ENCODE peak calls at places on chromosomes 2 and 18, in seven cellular contexts. One of them, this sample, is unnamed.

GRCh38 chr2:10223932-10224720 is 78.6 kb upstream of the HPCAL1 start:
- DNase-seq in activated naive CD8-positive, alpha-beta T cell treated with anti-CD3 and anti-CD28 coated beads, Interleukin-2, amount 50 U/mL, for 24 hours: no peak
- DNase-seq in HEK293T: no peak
- DNase-seq in nephron progenitor cell: no peak
- DNase-seq in NCI-H1930: no peak
- DNase-seq in AG08395: no peak
- DNase-seq in SW 1271: no peak
- DNase-seq in this sample: no peak

GRCh38 chr2:197958592-197958991 is 154.2 kb downstream of the PLCL1 start:
- DNase-seq in AG08395: no peak
- DNase-seq in HEK293T: no peak
- DNase-seq in activated naive CD8-positive, alpha-beta T cell treated with anti-CD3 and anti-CD28 coated beads, Interleukin-2, amount 50 U/mL, for 24 hours: no peak
- DNase-seq in NCI-H1930: no peak
- DNase-seq in nephron progenitor cell: no peak
- DNase-seq in SW 1271: no peak
- DNase-seq in this sample: no peak

GRCh38 chr18:74832381-74832780 is 234.7 kb downstream of the ZNF407 start:
- DNase-seq in AG08395: no peak
- DNase-seq in nephron progenitor cell: no peak
- DNase-seq in HEK293T: no peak
- DNase-seq in SW 1271: no peak
- DNase-seq in activated naive CD8-positive, alpha-beta T cell treated with anti-CD3 and anti-CD28 coated beads, Interleukin-2, amount 50 U/mL, for 24 hours: no peak
- DNase-seq in NCI-H1930: no peak
- DNase-seq in this sample: no peak

GRCh38 chr2:25305197-25305596 is 36.5 kb downstream of the DNMT3A start:
- DNase-seq in nephron progenitor cell: no peak
- DNase-seq in HEK293T: no peak
- DNase-seq in NCI-H1930: no peak
- DNase-seq in activated naive CD8-positive, alpha-beta T cell treated with anti-CD3 and anti-CD28 coated beads, Interleukin-2, amount 50 U/mL, for 24 hours: no peak
- DNase-seq in SW 1271: no peak
- DNase-seq in AG08395: no peak
- DNase-seq in this sample: no peak

GRCh38 chr18:8413189-8413588 is 196.0 kb upstream of the RAB12 start:
- DNase-seq in NCI-H1930: no peak
- DNase-seq in AG08395: no peak
- DNase-seq in activated naive CD8-positive, alpha-beta T cell treated with anti-CD3 and anti-CD28 coated beads, Interleukin-2, amount 50 U/mL, for 24 hours: no peak
- DNase-seq in SW 1271: no peak
- DNase-seq in HEK293T: no peak
- DNase-seq in nephron progenitor cell: no peak
- DNase-seq in this sample: no peak

GRCh38 chr2:3127279-3127690 is 250.3 kb downstream of the EIPR1 start:
- DNase-seq in nephron progenitor cell: no peak
- DNase-seq in AG08395: no peak
- DNase-seq in NCI-H1930: no peak
- DNase-seq in SW 1271: no peak
- DNase-seq in HEK293T: no peak
- DNase-seq in activated naive CD8-positive, alpha-beta T cell treated with anti-CD3 and anti-CD28 coated beads, Interleukin-2, amount 50 U/mL, for 24 hours: no peak
- DNase-seq in this sample: no peak

GRCh38 chr2:112182581-112183034 is 44.4 kb downstream of the FBLN7 start:
- DNase-seq in nephron progenitor cell: no peak
- DNase-seq in SW 1271: no peak
- DNase-seq in activated naive CD8-positive, alpha-beta T cell treated with anti-CD3 and anti-CD28 coated beads, Interleukin-2, amount 50 U/mL, for 24 hours: peak
- DNase-seq in NCI-H1930: no peak
- DNase-seq in AG08395: no peak
- DNase-seq in HEK293T: no peak
- DNase-seq in this sample: no peak

GRCh38 chr2:119338826-119339561 is 27.6 kb downstream of the C2orf76 start:
- DNase-seq in activated naive CD8-positive, alpha-beta T cell treated with anti-CD3 and anti-CD28 coated beads, Interleukin-2, amount 50 U/mL, for 24 hours: peak
- DNase-seq in HEK293T: no peak
- DNase-seq in nephron progenitor cell: no peak
- DNase-seq in NCI-H1930: no peak
- DNase-seq in SW 1271: no peak
- DNase-seq in AG08395: no peak
- DNase-seq in this sample: no peak

GRCh38 chr2:191369034-191369433 is 123.8 kb downstream of the MYO1B start:
- DNase-seq in NCI-H1930: no peak
- DNase-seq in SW 1271: no peak
- DNase-seq in activated naive CD8-positive, alpha-beta T cell treated with anti-CD3 and anti-CD28 coated beads, Interleukin-2, amount 50 U/mL, for 24 hours: no peak
- DNase-seq in HEK293T: no peak
- DNase-seq in nephron progenitor cell: no peak
- DNase-seq in AG08395: no peak
- DNase-seq in this sample: no peak

GRCh38 chr2:38128653-38129052 is 52.7 kb upstream of the CYP1B1 start:
- DNase-seq in SW 1271: no peak
- DNase-seq in HEK293T: no peak
- DNase-seq in NCI-H1930: no peak
- DNase-seq in nephron progenitor cell: no peak
- DNase-seq in activated naive CD8-positive, alpha-beta T cell treated with anti-CD3 and anti-CD28 coated beads, Interleukin-2, amount 50 U/mL, for 24 hours: no peak
- DNase-seq in AG08395: no peak
- DNase-seq in this sample: no peak

GRCh38 chr2:1884933-1885580 is 140.7 kb upstream of the PXDN start:
- DNase-seq in HEK293T: no peak
- DNase-seq in nephron progenitor cell: no peak
- DNase-seq in AG08395: no peak
- DNase-seq in SW 1271: no peak
- DNase-seq in activated naive CD8-positive, alpha-beta T cell treated with anti-CD3 and anti-CD28 coated beads, Interleukin-2, amount 50 U/mL, for 24 hours: no peak
- DNase-seq in NCI-H1930: no peak
- DNase-seq in this sample: peak

GRCh38 chr2:228786932-228787331 is 484.2 kb downstream of the PID1 start:
- DNase-seq in nephron progenitor cell: no peak
- DNase-seq in activated naive CD8-positive, alpha-beta T cell treated with anti-CD3 and anti-CD28 coated beads, Interleukin-2, amount 50 U/mL, for 24 hours: no peak
- DNase-seq in HEK293T: no peak
- DNase-seq in AG08395: no peak
- DNase-seq in NCI-H1930: no peak
- DNase-seq in SW 1271: no peak
- DNase-seq in this sample: no peak

GRCh38 chr2:27954771-27955384 is 64.3 kb downstream of the BABAM2 start:
- DNase-seq in AG08395: peak
- DNase-seq in activated naive CD8-positive, alpha-beta T cell treated with anti-CD3 and anti-CD28 coated beads, Interleukin-2, amount 50 U/mL, for 24 hours: peak
- DNase-seq in NCI-H1930: no peak
- DNase-seq in nephron progenitor cell: no peak
- DNase-seq in SW 1271: peak
- DNase-seq in HEK293T: no peak
- DNase-seq in this sample: peak

GRCh38 chr2:102771114-102771513 is 9.3 kb downstream of the TMEM182 start:
- DNase-seq in HEK293T: no peak
- DNase-seq in nephron progenitor cell: no peak
- DNase-seq in NCI-H1930: no peak
- DNase-seq in AG08395: no peak
- DNase-seq in activated naive CD8-positive, alpha-beta T cell treated with anti-CD3 and anti-CD28 coated beads, Interleukin-2, amount 50 U/mL, for 24 hours: no peak
- DNase-seq in SW 1271: no peak
- DNase-seq in this sample: no peak

GRCh38 chr18:70491734-70492348 is 203.0 kb downstream of the SOCS6 start:
- DNase-seq in AG08395: peak
- DNase-seq in NCI-H1930: peak
- DNase-seq in HEK293T: peak
- DNase-seq in activated naive CD8-positive, alpha-beta T cell treated with anti-CD3 and anti-CD28 coated beads, Interleukin-2, amount 50 U/mL, for 24 hours: peak
- DNase-seq in nephron progenitor cell: peak
- DNase-seq in SW 1271: no peak
- DNase-seq in this sample: no peak

GRCh38 chr18:8776544-8776943 is 71.2 kb downstream of the MTCL1 start:
- DNase-seq in AG08395: no peak
- DNase-seq in nephron progenitor cell: no peak
- DNase-seq in activated naive CD8-positive, alpha-beta T cell treated with anti-CD3 and anti-CD28 coated beads, Interleukin-2, amount 50 U/mL, for 24 hours: no peak
- DNase-seq in NCI-H1930: no peak
- DNase-seq in HEK293T: no peak
- DNase-seq in SW 1271: no peak
- DNase-seq in this sample: no peak

GRCh38 chr2:126839711-126840110 is 59.0 kb upstream of the TEX51 start:
- DNase-seq in HEK293T: no peak
- DNase-seq in activated naive CD8-positive, alpha-beta T cell treated with anti-CD3 and anti-CD28 coated beads, Interleukin-2, amount 50 U/mL, for 24 hours: no peak
- DNase-seq in nephron progenitor cell: no peak
- DNase-seq in SW 1271: no peak
- DNase-seq in NCI-H1930: no peak
- DNase-seq in AG08395: no peak
- DNase-seq in this sample: no peak

GRCh38 chr2:240435457-240435954 is at the start of gene GPC1:
- DNase-seq in NCI-H1930: peak
- DNase-seq in HEK293T: peak
- DNase-seq in AG08395: peak
- DNase-seq in SW 1271: peak
- DNase-seq in activated naive CD8-positive, alpha-beta T cell treated with anti-CD3 and anti-CD28 coated beads, Interleukin-2, amount 50 U/mL, for 24 hours: peak
- DNase-seq in nephron progenitor cell: peak
- DNase-seq in this sample: no peak

GRCh38 chr2:7930800-7931635 is 750.8 kb upstream of the ID2 start:
- DNase-seq in nephron progenitor cell: no peak
- DNase-seq in HEK293T: no peak
- DNase-seq in SW 1271: no peak
- DNase-seq in AG08395: no peak
- DNase-seq in activated naive CD8-positive, alpha-beta T cell treated with anti-CD3 and anti-CD28 coated beads, Interleukin-2, amount 50 U/mL, for 24 hours: no peak
- DNase-seq in NCI-H1930: no peak
- DNase-seq in this sample: no peak

GRCh38 chr18:9705183-9705864 is 2.8 kb upstream of the RAB31 start:
- DNase-seq in activated naive CD8-positive, alpha-beta T cell treated with anti-CD3 and anti-CD28 coated beads, Interleukin-2, amount 50 U/mL, for 24 hours: no peak
- DNase-seq in NCI-H1930: no peak
- DNase-seq in SW 1271: no peak
- DNase-seq in nephron progenitor cell: no peak
- DNase-seq in AG08395: peak
- DNase-seq in HEK293T: peak
- DNase-seq in this sample: no peak

GRCh38 chr2:113248997-113249770 is 29.5 kb downstream of the PAX8 start:
- DNase-seq in nephron progenitor cell: peak
- DNase-seq in AG08395: peak
- DNase-seq in HEK293T: peak
- DNase-seq in NCI-H1930: peak
- DNase-seq in SW 1271: no peak
- DNase-seq in activated naive CD8-positive, alpha-beta T cell treated with anti-CD3 and anti-CD28 coated beads, Interleukin-2, amount 50 U/mL, for 24 hours: peak
- DNase-seq in this sample: peak

GRCh38 chr18:25605322-25605721 is 253.4 kb upstream of the ZNF521 start:
- DNase-seq in nephron progenitor cell: peak
- DNase-seq in NCI-H1930: no peak
- DNase-seq in SW 1271: no peak
- DNase-seq in HEK293T: no peak
- DNase-seq in AG08395: no peak
- DNase-seq in activated naive CD8-positive, alpha-beta T cell treated with anti-CD3 and anti-CD28 coated beads, Interleukin-2, amount 50 U/mL, for 24 hours: no peak
- DNase-seq in this sample: no peak

GRCh38 chr18:63701952-63702351 is 808 bp upstream of the SERPINB11 start:
- DNase-seq in NCI-H1930: no peak
- DNase-seq in nephron progenitor cell: no peak
- DNase-seq in HEK293T: no peak
- DNase-seq in SW 1271: no peak
- DNase-seq in activated naive CD8-positive, alpha-beta T cell treated with anti-CD3 and anti-CD28 coated beads, Interleukin-2, amount 50 U/mL, for 24 hours: no peak
- DNase-seq in AG08395: no peak
- DNase-seq in this sample: no peak

GRCh38 chr2:128317186-128317897 is 1.3 kb downstream of the HS6ST1 start:
- DNase-seq in SW 1271: no peak
- DNase-seq in nephron progenitor cell: no peak
- DNase-seq in NCI-H1930: no peak
- DNase-seq in AG08395: no peak
- DNase-seq in HEK293T: no peak
- DNase-seq in activated naive CD8-positive, alpha-beta T cell treated with anti-CD3 and anti-CD28 coated beads, Interleukin-2, amount 50 U/mL, for 24 hours: peak
- DNase-seq in this sample: no peak

GRCh38 chr2:1556776-1557466 is 143.7 kb downstream of the TPO start:
- DNase-seq in HEK293T: no peak
- DNase-seq in NCI-H1930: no peak
- DNase-seq in SW 1271: no peak
- DNase-seq in nephron progenitor cell: no peak
- DNase-seq in activated naive CD8-positive, alpha-beta T cell treated with anti-CD3 and anti-CD28 coated beads, Interleukin-2, amount 50 U/mL, for 24 hours: no peak
- DNase-seq in AG08395: peak
- DNase-seq in this sample: no peak

GRCh38 chr2:116510117-116510671 is 1304.3 kb upstream of the DDX18 start:
- DNase-seq in SW 1271: no peak
- DNase-seq in activated naive CD8-positive, alpha-beta T cell treated with anti-CD3 and anti-CD28 coated beads, Interleukin-2, amount 50 U/mL, for 24 hours: no peak
- DNase-seq in NCI-H1930: no peak
- DNase-seq in HEK293T: no peak
- DNase-seq in nephron progenitor cell: peak
- DNase-seq in AG08395: no peak
- DNase-seq in this sample: no peak